ENCODE peak calls at places on chromosomes 2 and 18, in four cellular contexts. B is GM12878, W is HepG2, Y is K562. V is an unnamed sample.

GRCh38 chr2:157897106-157897971 is 21.2 kb upstream of the ACVR1 start:
- DNase-seq in B (no peak), W (no peak), Y (no peak), V (no peak)

GRCh38 chr18:61699397-61700090 is 193.3 kb downstream of the RNF152 start:
- DNase-seq in B (no peak), W (no peak), Y (no peak), V (no peak)

GRCh38 chr18:23137093-23137640 is 1.9 kb downstream of the CABLES1 start:
- DNase-seq in B (no peak), W (no peak), Y (no peak), V (no peak)

GRCh38 chr2:238064376-238064775 is 3.6 kb downstream of the SCLY start:
- DNase-seq in B (no peak), W (no peak), Y (no peak), V (no peak)

GRCh38 chr18:77560334-77560970 is 310.8 kb downstream of the GALR1 start:
- DNase-seq in B (no peak), W (no peak), Y (no peak), V (no peak)

GRCh38 chr2:11683486-11683885 is 13.5 kb upstream of the NTSR2 start:
- DNase-seq in B (no peak), W (no peak), Y (no peak), V (no peak)

GRCh38 chr2:12982149-12982584 is 265.4 kb downstream of the TRIB2 start:
- DNase-seq in B (no peak), W (no peak), Y (no peak), V (no peak)

GRCh38 chr2:240601831-240602160 is 15.3 kb downstream of the CAPN10 start:
- DNase-seq in B (no peak), W (no peak), Y (no peak), V (no peak)

GRCh38 chr2:75596784-75597183 is 36.0 kb upstream of the EVA1A start:
- DNase-seq in B (no peak), W (no peak), Y (no peak), V (no peak)

GRCh38 chr2:151762694-151763093 is 28.4 kb upstream of the NEB start:
- DNase-seq in B (no peak), W (no peak), Y (no peak), V (no peak)

GRCh38 chr2:159639071-159639470 is 22.7 kb upstream of the BAZ2B start:
- DNase-seq in B (no peak), W (no peak), Y (no peak), V (no peak)

GRCh38 chr18:26791676-26792075 is 73.8 kb downstream of the AQP4 start:
- DNase-seq in B (no peak), W (no peak), Y (no peak), V (no peak)

GRCh38 chr2:133040175-133040574 is 370.2 kb upstream of the LYPD1 start:
- DNase-seq in B (no peak), W (no peak), Y (no peak), V (no peak)

GRCh38 chr2:47903781-47904447 is 2.4 kb downstream of the FBXO11 start:
- DNase-seq in B (no peak), W (no peak), Y (no peak), V (no peak)

GRCh38 chr2:220279372-220279771 is 651.9 kb downstream of the SLC4A3 start:
- DNase-seq in B (no peak), W (no peak), Y (no peak), V (no peak)

GRCh38 chr2:205994344-205994743 is 91.6 kb downstream of the INO80D start:
- DNase-seq in B (no peak), W (no peak), Y (no peak), V (no peak)

GRCh38 chr2:73089270-73090030 is 17.9 kb upstream of the SFXN5 start:
- DNase-seq in B (no peak), W (peak), Y (no peak), V (no peak)

GRCh38 chr2:2570871-2571270 is 239.8 kb upstream of the MYT1L start:
- DNase-seq in B (no peak), W (no peak), Y (no peak), V (no peak)

GRCh38 chr2:236899945-236900640 is 185.6 kb upstream of the COPS8 start:
- DNase-seq in B (no peak), W (no peak), Y (no peak), V (no peak)

GRCh38 chr2:63648632-63649031 is 59.9 kb downstream of the MDH1 start:
- DNase-seq in B (no peak), W (no peak), Y (no peak), V (no peak)

GRCh38 chr2:234293973-234294372 is 202.9 kb downstream of the ARL4C start:
- DNase-seq in B (no peak), W (no peak), Y (no peak), V (no peak)

GRCh38 chr18:48475635-48476549 is 62.9 kb upstream of the CTIF start:
- DNase-seq in B (peak), W (peak), Y (peak), V (peak)

GRCh38 chr2:124316875-124317605 is 292.0 kb downstream of the CNTNAP5 start:
- DNase-seq in B (no peak), W (no peak), Y (no peak), V (no peak)

GRCh38 chr18:649341-649740 is 8.1 kb upstream of the TYMS start:
- DNase-seq in B (no peak), W (peak), Y (no peak), V (no peak)

GRCh38 chr2:62136956-62137355 is 59.0 kb upstream of the B3GNT2 start:
- DNase-seq in B (no peak), W (no peak), Y (no peak), V (no peak)

GRCh38 chr2:67802296-67802695 is 260.5 kb downstream of the C1D start:
- DNase-seq in B (no peak), W (no peak), Y (no peak), V (no peak)

GRCh38 chr2:8193146-8193545 is 488.7 kb upstream of the ID2 start:
- DNase-seq in B (no peak), W (no peak), Y (no peak), V (no peak)

GRCh38 chr2:73257425-73258125 is 23.5 kb downstream of the CCT7 start:
- DNase-seq in B (no peak), W (no peak), Y (peak), V (no peak)

GRCh38 chr18:23331091-23331920 is 121.8 kb upstream of the RIOK3 start:
- DNase-seq in B (no peak), W (no peak), Y (no peak), V (no peak)

GRCh38 chr18:50266248-50266704 is at the start of gene CFAP53:
- DNase-seq in B (peak), W (peak), Y (no peak), V (peak)

GRCh38 chr18:27615345-27615844 is 430.3 kb upstream of the CHST9 start:
- DNase-seq in B (no peak), W (no peak), Y (no peak), V (no peak)

GRCh38 chr2:8538951-8539621 is 142.8 kb upstream of the ID2 start:
- DNase-seq in B (no peak), W (no peak), Y (no peak), V (no peak)

GRCh38 chr18:78849046-78849445 is 130.6 kb upstream of the SALL3 start:
- DNase-seq in B (no peak), W (no peak), Y (no peak), V (no peak)

GRCh38 chr2:124186801-124187200 is 161.7 kb downstream of the CNTNAP5 start:
- DNase-seq in B (no peak), W (no peak), Y (no peak), V (no peak)

GRCh38 chr2:74414913-74415761 is 6.3 kb downstream of the C2orf81 start:
- DNase-seq in B (no peak), W (no peak), Y (no peak), V (no peak)

GRCh38 chr2:127857494-127857818 is 499 bp downstream of the POLR2D start:
- DNase-seq in B (no peak), W (no peak), Y (peak), V (peak)

GRCh38 chr2:231810905-231811304 is 24.7 kb downstream of the COPS7B start:
- DNase-seq in B (no peak), W (no peak), Y (no peak), V (no peak)

GRCh38 chr2:120094795-120095194 is 81.9 kb downstream of the EPB41L5 start:
- DNase-seq in B (no peak), W (no peak), Y (no peak), V (no peak)

GRCh38 chr2:234412726-234413125 is 84.2 kb downstream of the ARL4C start:
- DNase-seq in B (no peak), W (no peak), Y (no peak), V (no peak)

GRCh38 chr18:73924836-73925235 is 222.8 kb downstream of the FBXO15 start:
- DNase-seq in B (no peak), W (no peak), Y (no peak), V (no peak)

GRCh38 chr18:73920033-73920432 is 227.6 kb downstream of the FBXO15 start:
- DNase-seq in B (no peak), W (no peak), Y (no peak), V (no peak)

GRCh38 chr18:73927494-73927893 is 220.1 kb downstream of the FBXO15 start:
- DNase-seq in B (no peak), W (no peak), Y (no peak), V (no peak)

GRCh38 chr18:73924316-73924715 is 223.3 kb downstream of the FBXO15 start:
- DNase-seq in B (no peak), W (no peak), Y (no peak), V (no peak)

DNA sequence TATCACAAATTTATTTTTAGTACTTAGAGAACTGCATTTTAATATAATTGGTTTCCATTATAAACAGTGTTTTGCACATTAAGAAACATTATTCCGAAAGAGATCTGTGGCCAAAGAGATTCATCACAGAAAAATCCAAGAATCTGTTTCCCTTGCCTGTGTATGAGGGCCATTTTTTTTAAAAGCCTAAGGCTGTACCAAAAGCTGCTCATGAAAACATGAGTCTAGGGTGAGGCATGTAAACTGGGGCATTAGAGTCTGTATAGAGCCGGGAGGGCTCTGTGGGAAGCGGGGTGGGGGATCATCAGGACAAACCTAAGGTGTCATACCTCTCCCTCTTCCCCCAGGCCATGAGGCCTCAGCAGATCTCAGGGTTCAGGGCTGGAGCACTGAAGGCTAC is 223.8 kb downstream of the FBXO15 start:
- DNase-seq in B (no peak), W (no peak), Y (no peak), V (no peak)
- TF ChIP-seq TARDBP in B (no peak), W (no peak), Y (no peak), V (no peak)

GRCh38 chr2:108841506-108841905 is 54.9 kb downstream of the CCDC138 start:
- DNase-seq in B (no peak), W (no peak), Y (no peak), V (no peak)

GRCh38 chr2:108834620-108835019 is 48.0 kb downstream of the CCDC138 start:
- DNase-seq in B (no peak), W (no peak), Y (no peak), V (no peak)

GRCh38 chr2:108833219-108833618 is 46.6 kb downstream of the CCDC138 start:
- DNase-seq in B (no peak), W (peak), Y (no peak), V (no peak)

GRCh38 chr2:108835038-108835437 is 48.5 kb downstream of the CCDC138 start:
- DNase-seq in B (no peak), W (no peak), Y (no peak), V (no peak)

GRCh38 chr2:108837198-108837597 is 50.6 kb downstream of the CCDC138 start:
- DNase-seq in B (no peak), W (no peak), Y (no peak), V (no peak)
- TF ChIP-seq SP1 in B (no peak), W (no peak), Y (no peak), V (no peak)

GRCh38 chr2:199160677-199161465 is 296.9 kb downstream of the SATB2 start:
- DNase-seq in B (no peak), W (peak), Y (no peak), V (no peak)
- TF ChIP-seq TARDBP in B (no peak), W (no peak), Y (no peak), V (no peak)

DNA sequence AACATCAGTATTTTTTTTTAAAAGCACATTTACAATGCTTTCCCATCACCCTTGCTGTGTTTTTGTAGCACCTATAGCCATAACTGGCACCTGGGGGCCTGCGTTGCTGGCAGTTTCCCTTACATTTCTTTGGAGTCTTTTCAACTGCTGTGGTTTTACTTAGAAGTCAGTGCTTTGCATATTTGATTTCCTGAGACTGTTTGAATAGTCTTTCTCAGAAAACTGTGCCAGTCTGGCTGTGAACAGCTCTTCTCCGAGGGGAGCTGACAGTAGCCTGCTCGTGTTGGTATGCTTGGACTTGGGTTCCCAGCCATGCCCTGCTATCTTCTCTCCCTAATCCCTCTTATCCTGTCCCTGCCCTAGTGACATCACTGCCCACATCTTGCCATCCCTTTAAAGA is 81.5 kb downstream of the DPP4 start:
- DNase-seq in B (peak), W (no peak), Y (no peak), V (no peak)
- TF ChIP-seq SP1 in B (no peak), W (no peak), Y (no peak), V (no peak)

DNA sequence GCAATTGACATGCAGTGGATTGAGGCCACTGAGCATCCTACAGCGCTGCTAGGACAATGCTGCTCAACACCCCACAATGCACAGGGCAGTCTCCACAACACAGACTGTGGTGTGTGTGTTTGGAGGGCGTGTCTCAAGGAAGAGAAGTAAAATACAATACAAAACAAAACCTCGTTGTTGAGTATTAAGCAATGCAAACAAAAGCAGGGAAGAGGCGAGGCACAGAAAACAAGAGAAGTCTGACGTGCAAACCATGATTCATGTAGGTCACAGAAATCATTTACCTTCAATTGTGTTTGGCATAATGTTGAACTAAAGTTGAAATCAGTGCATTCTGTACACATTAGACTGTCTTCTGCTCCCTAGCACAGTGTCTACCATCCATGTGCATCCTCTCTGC is 260.9 kb downstream of the PHLPP1 start:
- DNase-seq in B (no peak), W (no peak), Y (no peak), V (no peak)
- TF ChIP-seq TARDBP in B (no peak), W (no peak), Y (no peak), V (no peak)

GRCh38 chr2:223472771-223473170 is 129.4 kb downstream of the SCG2 start:
- DNase-seq in B (no peak), W (no peak), Y (no peak), V (no peak)

GRCh38 chr2:223465793-223466192 is 136.4 kb downstream of the SCG2 start:
- DNase-seq in B (no peak), W (no peak), Y (no peak), V (no peak)

GRCh38 chr2:223464071-223464470 is 138.1 kb downstream of the SCG2 start:
- DNase-seq in B (no peak), W (no peak), Y (no peak), V (no peak)

GRCh38 chr2:223467194-223467593 is 135.0 kb downstream of the SCG2 start:
- DNase-seq in B (no peak), W (no peak), Y (no peak), V (no peak)

GRCh38 chr2:223469270-223470057 is 132.7 kb downstream of the SCG2 start:
- DNase-seq in B (no peak), W (no peak), Y (no peak), V (no peak)
- TF ChIP-seq SP1 in B (no peak), W (no peak), Y (no peak), V (no peak)

DNA sequence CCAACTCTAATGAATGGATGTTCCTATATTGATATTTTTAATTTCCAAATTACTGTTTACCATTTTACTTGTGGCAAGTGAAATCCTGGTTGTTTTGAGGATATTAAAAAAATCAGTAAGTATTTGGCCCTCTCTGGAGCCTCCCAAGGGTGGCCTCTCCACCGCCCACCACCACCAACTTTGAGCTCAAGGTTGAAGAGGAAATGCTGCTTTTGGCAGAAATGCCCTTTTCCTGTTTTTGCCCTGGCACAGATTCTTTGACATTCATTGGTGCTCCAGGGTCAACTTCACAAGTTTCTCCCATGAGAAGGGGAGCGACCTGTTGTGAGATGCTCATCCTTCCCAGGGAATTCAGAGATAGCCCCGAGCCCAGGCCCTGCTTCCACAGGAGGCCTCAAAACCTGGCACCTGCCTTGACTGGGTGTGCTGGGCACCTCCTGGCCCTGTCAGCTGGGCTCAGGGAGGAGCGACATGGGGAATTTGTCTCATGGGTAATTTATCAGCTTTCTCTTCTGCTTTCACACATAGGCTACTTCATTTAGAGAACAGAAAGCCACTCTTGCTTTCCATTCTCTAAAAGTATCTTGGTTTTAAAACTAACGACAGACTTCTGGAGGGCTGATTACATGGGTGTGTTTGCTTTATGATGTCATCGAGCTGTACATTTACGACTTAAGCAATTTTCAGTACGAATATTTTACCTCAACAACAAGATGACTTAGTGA is 6.9 kb downstream of the CD8A start:
- DNase-seq in B (peak), W (no peak), Y (no peak), V (no peak)
- TF ChIP-seq TARDBP in B (no peak), W (no peak), Y (no peak), V (no peak)

GRCh38 chr2:82796132-82796531 is 1662.9 kb downstream of the SUCLG1 start:
- DNase-seq in B (no peak), W (no peak), Y (no peak), V (no peak)

GRCh38 chr2:82797469-82797868 is 1661.6 kb downstream of the SUCLG1 start:
- DNase-seq in B (no peak), W (no peak), Y (no peak), V (no peak)

GRCh38 chr2:82790277-82791021 is 1668.6 kb downstream of the SUCLG1 start:
- DNase-seq in B (no peak), W (peak), Y (no peak), V (no peak)

GRCh38 chr2:82792316-82792715 is 1666.8 kb downstream of the SUCLG1 start:
- DNase-seq in B (no peak), W (no peak), Y (no peak), V (no peak)

GRCh38 chr2:82795446-82795845 is 1663.6 kb downstream of the SUCLG1 start:
- DNase-seq in B (no peak), W (no peak), Y (no peak), V (no peak)
- TF ChIP-seq SP1 in B (no peak), W (no peak), Y (no peak), V (no peak)

DNA sequence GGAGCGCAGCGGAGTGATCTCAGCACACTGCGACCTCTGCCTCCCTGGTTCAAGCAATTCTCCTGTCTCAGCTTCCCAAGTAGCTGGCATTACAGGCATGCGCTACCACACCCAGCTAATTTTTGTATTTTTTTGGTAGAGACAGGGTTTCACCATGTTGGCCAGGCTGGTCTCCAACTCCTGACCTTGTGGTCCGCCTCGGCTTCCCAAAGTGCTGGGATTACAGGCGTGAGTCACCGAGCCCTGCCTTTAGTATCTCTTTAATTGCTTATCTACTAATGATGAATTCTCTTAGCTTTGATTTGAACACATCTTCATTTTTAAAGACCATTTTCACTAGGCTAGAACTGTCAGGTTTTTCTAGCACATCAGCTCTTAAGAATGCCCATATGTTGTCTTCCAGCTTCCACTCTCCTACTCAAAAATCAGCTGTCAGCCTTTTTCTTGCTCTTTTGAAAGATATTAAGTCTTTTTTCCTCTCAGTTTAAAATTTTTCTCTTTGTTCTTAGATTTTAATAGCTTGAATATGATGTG is 16.1 kb upstream of the MFSD2B start:
- DNase-seq in B (no peak), W (no peak), Y (no peak), V (no peak)
- TF ChIP-seq TARDBP in B (no peak), W (no peak), Y (no peak), V (no peak)

DNA sequence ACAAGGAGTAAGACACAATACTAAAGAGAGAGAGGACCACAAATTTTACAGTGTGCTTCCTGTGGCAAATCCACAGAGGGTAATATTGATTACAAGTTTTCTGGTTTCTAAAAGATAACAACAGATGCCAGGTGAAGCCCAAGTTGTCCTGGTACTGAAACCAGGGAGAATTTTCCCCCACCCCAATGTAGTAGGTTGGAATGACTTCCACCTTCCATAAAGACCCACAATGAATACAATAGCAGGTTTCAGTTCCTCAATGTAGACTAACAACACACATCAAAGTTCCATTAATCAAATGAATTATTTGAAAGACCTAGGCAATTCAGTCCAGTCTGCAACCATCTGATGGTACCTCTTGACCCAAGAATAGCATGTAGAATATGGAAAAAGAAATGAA is 44.0 kb upstream of the TMEM247 start:
- DNase-seq in B (no peak), W (no peak), Y (no peak), V (no peak)
- TF ChIP-seq SP1 in B (no peak), W (no peak), Y (no peak), V (no peak)